ENCODE peak calls at places on chromosomes 4 and X, in four cellular contexts. X is HL-60, F is uterus, D is MM.1S. J is an unnamed sample.

GRCh38 chr4:112726041-112726440 is 89.1 kb downstream of the LARP7 start:
- DNase-seq in X (peak), F (no peak), D (no peak), J (no peak)

GRCh38 chr4:7818676-7819041 is 121.0 kb downstream of the AFAP1 start:
- DNase-seq in X (no peak), F (no peak), D (no peak), J (no peak)

GRCh38 chr4:40493160-40493559 is 136.5 kb downstream of the RBM47 start:
- DNase-seq in X (no peak), F (no peak), D (no peak), J (no peak)

GRCh38 chrX:150324035-150324728 is 38.9 kb upstream of the MAMLD1 start:
- DNase-seq in X (no peak), F (no peak), D (no peak), J (no peak)

GRCh38 chrX:118271770-118272169 is 74.1 kb upstream of the WDR44 start:
- DNase-seq in X (no peak), F (no peak), D (no peak), J (no peak)

GRCh38 chrX:11944486-11944885 is 186.4 kb downstream of the MSL3 start:
- DNase-seq in X (peak), F (no peak), D (no peak), J (no peak)

GRCh38 chr4:173264245-173264959 is 69.8 kb downstream of the HMGB2 start:
- DNase-seq in X (peak), F (peak), D (peak), J (peak)

GRCh38 chrX:16022580-16023170 is 100.7 kb upstream of the GRPR start:
- DNase-seq in X (no peak), F (no peak), D (no peak), J (no peak)

GRCh38 chr4:2689825-2690700 is 66.1 kb downstream of the TNIP2 start:
- DNase-seq in X (no peak), F (no peak), D (no peak), J (no peak)

GRCh38 chrX:15451913-15452312 is 41.2 kb downstream of the PIR start:
- DNase-seq in X (no peak), F (peak), D (no peak), J (no peak)

GRCh38 chr4:149574973-149575372 is 240.7 kb downstream of the IQCM start:
- DNase-seq in X (no peak), F (no peak), D (peak), J (no peak)

GRCh38 chr4:87219648-87220093 is 747 bp downstream of the KLHL8 start:
- DNase-seq in X (peak), F (peak), D (peak), J (peak)

GRCh38 chr4:127959794-127960193 is 5.2 kb downstream of the MFSD8 start:
- DNase-seq in X (no peak), F (no peak), D (no peak), J (no peak)

GRCh38 chr4:1278336-1278670 is 11.4 kb upstream of the MAEA start:
- DNase-seq in X (no peak), F (no peak), D (no peak), J (no peak)

GRCh38 chr4:153222162-153222789 is 18.0 kb downstream of the TRIM2 start:
- DNase-seq in X (no peak), F (peak), D (peak), J (peak)

GRCh38 chrX:18702362-18703195 is 4.9 kb upstream of the PPEF1 start:
- DNase-seq in X (no peak), F (no peak), D (no peak), J (no peak)
- H3K27ac ChIP-seq in X (no peak), F (peak), D (no peak), J (no peak)

DNA sequence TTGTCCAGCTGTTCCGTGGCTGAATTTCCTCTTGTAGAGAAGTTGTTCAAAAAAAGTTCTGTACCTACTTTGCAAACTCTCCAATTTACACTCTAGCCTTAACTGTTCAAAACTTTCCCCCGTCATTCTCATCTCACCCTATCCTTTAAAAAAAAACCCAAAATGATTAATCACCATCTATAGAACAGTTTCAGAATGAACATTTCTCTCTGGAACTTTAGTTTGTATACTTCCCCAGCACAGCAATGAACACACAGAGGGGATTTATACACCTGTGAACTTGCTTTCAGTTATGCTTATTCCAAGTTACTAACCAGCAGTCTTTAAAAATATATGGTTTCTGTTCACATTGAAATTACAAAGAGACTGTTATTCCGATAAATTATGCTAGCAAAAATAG is 1.2 kb downstream of the GEMIN8 start:
- DNase-seq in X (no peak), F (no peak), D (peak), J (no peak)
- H3K4me3 ChIP-seq in X (peak), F (peak), D (peak), J (no peak)

DNA sequence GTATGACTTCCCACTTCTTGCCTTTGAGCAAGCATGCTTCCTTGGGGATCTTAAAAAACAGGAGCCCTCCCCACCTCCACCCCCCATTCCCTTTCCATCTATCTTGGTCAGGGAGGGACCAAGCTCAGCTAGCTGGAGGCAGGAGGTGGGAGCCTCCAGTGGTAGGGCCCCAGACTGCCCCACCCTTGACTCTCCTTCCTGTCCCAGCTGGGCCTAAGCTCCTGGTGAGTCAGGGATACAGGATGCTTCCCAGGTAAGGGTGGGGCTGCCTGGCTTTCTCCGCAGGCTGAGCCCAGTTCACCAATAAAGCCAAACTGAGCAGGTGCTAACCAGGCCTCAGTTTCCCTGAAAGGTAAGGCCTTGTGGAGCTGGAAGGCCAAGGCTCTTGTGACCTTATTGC is 15.2 kb downstream of the EFNB1 start:
- DNase-seq in X (no peak), F (no peak), D (no peak), J (no peak)
- H3K27ac ChIP-seq in X (no peak), F (no peak), D (no peak), J (no peak)

GRCh38 chrX:2705036-2705435 is 13.9 kb downstream of the CD99 start:
- DNase-seq in X (no peak), F (no peak), D (no peak), J (peak)

GRCh38 chrX:2705461-2705860 is 14.4 kb downstream of the CD99 start:
- DNase-seq in X (no peak), F (no peak), D (no peak), J (no peak)

GRCh38 chrX:2708601-2709200 is 17.6 kb downstream of the CD99 start:
- DNase-seq in X (peak), F (no peak), D (no peak), J (no peak)

GRCh38 chrX:2708016-2708415 is 16.9 kb downstream of the CD99 start:
- DNase-seq in X (no peak), F (no peak), D (no peak), J (no peak)

GRCh38 chrX:2707334-2707760 is 16.3 kb downstream of the CD99 start:
- DNase-seq in X (peak), F (no peak), D (no peak), J (no peak)
- H3K4me3 ChIP-seq in X (no peak), F (no peak), D (no peak), J (no peak)

GRCh38 chr4:23876418-23877089 is 13.3 kb downstream of the PPARGC1A start:
- DNase-seq in X (no peak), F (no peak), D (no peak), J (no peak)
- H3K27ac ChIP-seq in X (no peak), F (no peak), D (no peak), J (peak)

J was measured in heart left ventricle.